ENCODE peak calls at places on chromosomes 1 and 21, in six cellular contexts. X is stimulated activated CD4-positive, alpha-beta T cell treated with anti-CD3 and anti-CD28 coated beads, Interleukin-2, amount 100 ng/mL, for 24 hours; U is brain microvascular endothelial cell; D is dorsolateral prefrontal cortex; N is activated naive CD4-positive, alpha-beta T cell; K is EL. W is an unnamed sample.
A peak's percentile ranks its signal among the peaks of the same experiment; 100 is the strongest.

GRCh38 chr1:89540406-89540970 is 15.9 kb downstream of the LRRC8B start:
- DNase-seq in X (peak; percentile 42), U (no peak), D (no peak), N (no peak), K (no peak), W (no peak)

GRCh38 chr1:111832521-111833155 is 76.9 kb downstream of the DDX20 start:
- DNase-seq in X (no peak), U (no peak), D (peak; percentile 79), N (no peak), K (no peak), W (no peak)

GRCh38 chr1:157960773-157961172 is 32.7 kb upstream of the KIRREL1 start:
- DNase-seq in X (no peak), U (no peak), D (no peak), N (no peak), K (no peak), W (no peak)

GRCh38 chr1:2270260-2271100 is 42.4 kb downstream of the SKI start:
- DNase-seq in X (no peak), U (no peak), D (no peak), N (no peak), K (no peak), W (no peak)

GRCh38 chr1:178065250-178065649 is 28.7 kb upstream of the RASAL2 start:
- DNase-seq in X (no peak), U (no peak), D (no peak), N (no peak), K (no peak), W (no peak)

GRCh38 chr1:69499203-69499803 is 68.4 kb upstream of the LRRC7 start:
- DNase-seq in X (no peak), U (peak; percentile 33), D (no peak), N (no peak), K (no peak), W (no peak)

GRCh38 chr1:156571261-156571958 is 955 bp downstream of the IQGAP3 start:
- DNase-seq in X (no peak), U (peak; percentile 81), D (no peak), N (no peak), K (peak; percentile 91), W (no peak)

GRCh38 chr1:205569411-205570172 is 62.2 kb downstream of the ELK4 start:
- DNase-seq in X (no peak), U (no peak), D (peak; percentile 51), N (no peak), K (no peak), W (no peak)

GRCh38 chr1:198657550-198658064 is 18.8 kb downstream of the PTPRC start:
- DNase-seq in X (no peak), U (peak; percentile 95), D (no peak), N (no peak), K (peak; percentile 98), W (peak; percentile 67)

GRCh38 chr1:203278087-203278884 is 27.0 kb upstream of the BTG2 start:
- DNase-seq in X (no peak), U (peak; percentile 60), D (peak; percentile 80), N (no peak), K (peak; percentile 70), W (peak; percentile 49)

GRCh38 chr21:40487406-40487805 is 359.6 kb downstream of the DSCAM start:
- DNase-seq in X (no peak), U (no peak), D (no peak), N (no peak), K (no peak), W (no peak)

GRCh38 chr1:3942416-3943122 is 42.5 kb upstream of the C1orf174 start:
- DNase-seq in X (no peak), U (no peak), D (no peak), N (no peak), K (no peak), W (no peak)

GRCh38 chr21:27590271-27590670 is 623.4 kb upstream of the ADAMTS5 start:
- DNase-seq in X (no peak), U (peak; percentile 93), D (no peak), N (no peak), K (peak; percentile 83), W (no peak)

GRCh38 chr1:1282998-1283397 is 2.8 kb downstream of the SCNN1D start:
- DNase-seq in X (no peak), U (peak; percentile 37), D (no peak), N (no peak), K (peak; percentile 30), W (no peak)

GRCh38 chr1:206579747-206580437 is 32.4 kb downstream of the EIF2D start:
- DNase-seq in X (peak; percentile 82), U (no peak), D (no peak), N (peak; percentile 49), K (peak; percentile 64), W (peak; percentile 90)

GRCh38 chr1:17370618-17371017 is 1.4 kb upstream of the PADI6 start:
- DNase-seq in X (no peak), U (no peak), D (no peak), N (no peak), K (no peak), W (no peak)

GRCh38 chr1:228756457-228756856 is 21.2 kb downstream of the RHOU start:
- DNase-seq in X (no peak), U (no peak), D (no peak), N (no peak), K (no peak), W (no peak)

GRCh38 chr1:52662645-52663313 is 29.8 kb downstream of the SHISAL2A start:
- DNase-seq in X (no peak), U (no peak), D (no peak), N (no peak), K (peak; percentile 85), W (no peak)

GRCh38 chr1:20174937-20175666 is 10.8 kb upstream of the UBXN10 start:
- DNase-seq in X (no peak), U (no peak), D (no peak), N (no peak), K (no peak), W (no peak)

GRCh38 chr1:202662081-202662480 is 48.2 kb downstream of the SYT2 start:
- DNase-seq in X (no peak), U (no peak), D (peak; percentile 67), N (no peak), K (peak; percentile 18), W (no peak)

GRCh38 chr1:198943484-198943883 is 304.6 kb downstream of the PTPRC start:
- DNase-seq in X (no peak), U (no peak), D (no peak), N (no peak), K (no peak), W (no peak)